ENCODE peak calls at places on chromosomes 2 and 18, in seven cellular contexts. U is mesothelial cell of epicardium; H is EL; D is fibroblast of lung; S is transverse colon; Y is cardiac muscle cell; P is activated CD4-positive, alpha-beta T cell treated with anti-CD3 and anti-CD28 coated beads, Interleukin-2, amount 50 U/mL, for 1 hour. I is an unnamed sample.

GRCh38 chr2:197514754-197515153 is 1.1 kb upstream of the MOB4 start:
- DNase-seq in U (no peak), H (peak), D (peak), S (no peak), Y (no peak), P (no peak), I (no peak)

GRCh38 chr2:111972955-111973565 is 74.7 kb downstream of the MERTK start:
- DNase-seq in U (no peak), H (no peak), D (peak), S (peak), Y (no peak), P (no peak), I (peak)

GRCh38 chr2:38690499-38691420 is 24.8 kb downstream of the GALM start:
- DNase-seq in U (no peak), H (peak), D (peak), S (peak), Y (peak), P (no peak), I (no peak)

GRCh38 chr18:36200354-36200771 is 13.1 kb downstream of the MOCOS start:
- DNase-seq in U (no peak), H (no peak), D (no peak), S (no peak), Y (no peak), P (no peak), I (no peak)

GRCh38 chr2:199470672-199471442 is 13.1 kb upstream of the SATB2 start:
- DNase-seq in U (no peak), H (no peak), D (no peak), S (peak), Y (no peak), P (no peak), I (no peak)

GRCh38 chr2:128835342-128835855 is 516.7 kb upstream of the HS6ST1 start:
- DNase-seq in U (no peak), H (no peak), D (no peak), S (no peak), Y (no peak), P (no peak), I (no peak)

GRCh38 chr18:8835556-8835955 is 130.2 kb downstream of the MTCL1 start:
- DNase-seq in U (no peak), H (peak), D (peak), S (no peak), Y (peak), P (no peak), I (no peak)

GRCh38 chr18:43533371-43533770 is 256.1 kb upstream of the SYT4 start:
- DNase-seq in U (no peak), H (no peak), D (no peak), S (no peak), Y (no peak), P (no peak), I (no peak)

GRCh38 chr2:74441690-74442482 is at the start of gene RTKN:
- DNase-seq in U (peak), H (no peak), D (no peak), S (peak), Y (peak), P (peak), I (peak)

GRCh38 chr2:160209457-160209856 is 9.4 kb upstream of the ITGB6 start:
- DNase-seq in U (no peak), H (peak), D (peak), S (no peak), Y (peak), P (no peak), I (no peak)

GRCh38 chr18:13447621-13448020 is 229.1 kb downstream of the LDLRAD4 start:
- DNase-seq in U (no peak), H (peak), D (peak), S (no peak), Y (peak), P (no peak), I (no peak)

GRCh38 chr2:218081695-218082094 is 12.6 kb downstream of the RUFY4 start:
- DNase-seq in U (no peak), H (peak), D (peak), S (no peak), Y (peak), P (no peak), I (no peak)

GRCh38 chr2:27715318-27716165 is 51.9 kb downstream of the SLC4A1AP start:
- DNase-seq in U (peak), H (peak), D (peak), S (no peak), Y (peak), P (peak), I (peak)

GRCh38 chr18:36895606-36896005 is 66.7 kb downstream of the KIAA1328 start:
- DNase-seq in U (no peak), H (no peak), D (no peak), S (no peak), Y (no peak), P (no peak), I (no peak)

GRCh38 chr2:177466337-177467195 is 74.0 kb downstream of the AGPS start:
- DNase-seq in U (no peak), H (peak), D (peak), S (no peak), Y (no peak), P (no peak), I (no peak)

GRCh38 chr2:234873828-234874173 is 78.0 kb upstream of the SH3BP4 start:
- DNase-seq in U (no peak), H (peak), D (peak), S (peak), Y (peak), P (no peak), I (peak)